ENCODE peak calls at places on chromosome 14, in six cellular contexts. G, R, Y, F, W and J are unnamed samples.

GRCh38 chr14:98077176-98077575 is 1194.8 kb downstream of the BCL11B start:
- DNase-seq in G (no peak), R (no peak), Y (no peak), F (no peak), W (no peak), J (no peak)

GRCh38 chr14:30553311-30553989 is 5.5 kb upstream of the G2E3 start:
- DNase-seq in G (no peak), R (no peak), Y (no peak), F (no peak), W (no peak), J (peak)

GRCh38 chr14:64209428-64210165 is 84.6 kb downstream of the ESR2 start:
- DNase-seq in G (no peak), R (no peak), Y (peak), F (no peak), W (no peak), J (no peak)

GRCh38 chr14:23186913-23187654 is 3.6 kb upstream of the SLC7A8 start:
- DNase-seq in G (peak), R (no peak), Y (no peak), F (peak), W (no peak), J (peak)

GRCh38 chr14:90288646-90289355 is 32.4 kb downstream of the PSMC1 start:
- DNase-seq in G (no peak), R (no peak), Y (peak), F (no peak), W (no peak), J (no peak)

GRCh38 chr14:93073366-93073722 is 42.4 kb downstream of the ITPK1 start:
- DNase-seq in G (no peak), R (no peak), Y (no peak), F (no peak), W (no peak), J (no peak)

GRCh38 chr14:87014854-87015253 is 978.1 kb downstream of the GALC start:
- DNase-seq in G (no peak), R (no peak), Y (no peak), F (no peak), W (no peak), J (no peak)

GRCh38 chr14:55271572-55272414 is 572 bp downstream of the FBXO34 start:
- DNase-seq in G (peak), R (no peak), Y (peak), F (peak), W (peak), J (peak)

GRCh38 chr14:55930016-55930784 is 188.0 kb upstream of the PELI2 start:
- DNase-seq in G (no peak), R (no peak), Y (no peak), F (no peak), W (no peak), J (no peak)

GRCh38 chr14:76867536-76868452 is 41.6 kb downstream of the LRRC74A start:
- DNase-seq in G (no peak), R (no peak), Y (peak), F (no peak), W (no peak), J (no peak)

GRCh38 chr14:106652494-106652893 is 1126.1 kb downstream of the TMEM121 start:
- DNase-seq in G (no peak), R (no peak), Y (no peak), F (no peak), W (no peak), J (no peak)

GRCh38 chr14:94769413-94770250 is at the start of gene GSC:
- DNase-seq in G (peak), R (no peak), Y (no peak), F (peak), W (no peak), J (peak)